ENCODE peak calls at places on chromosomes 16 and 17, in four cellular contexts. M, I, O and S are unnamed samples.

GRCh38 chr17:9291912-9292562 is 270.7 kb downstream of the NTN1 start:
- DNase-seq in O (peak), I (peak), M (peak), S (no peak)

GRCh38 chr17:47803751-47804150 is 17.8 kb downstream of the OSBPL7 start:
- DNase-seq in O (no peak), I (no peak), M (no peak), S (no peak)

GRCh38 chr17:75848523-75849303 is 4.5 kb upstream of the UNC13D start:
- DNase-seq in I (no peak), M (peak), O (peak), S (peak)

GRCh38 chr17:4542003-4542725 is 13.0 kb downstream of the MYBBP1A start:
- DNase-seq in M (no peak), O (no peak), I (no peak), S (no peak)

GRCh38 chr17:68993112-68993511 is 37.9 kb upstream of the ABCA8 start:
- DNase-seq in I (no peak), O (no peak), M (no peak), S (no peak)

GRCh38 chr16:84434800-84435199 is 66.5 kb downstream of the ATP2C2 start:
- DNase-seq in O (no peak), M (no peak), I (no peak), S (no peak)

GRCh38 chr16:58755989-58756649 is 22.0 kb upstream of the GOT2 start:
- DNase-seq in O (peak), I (peak), M (peak), S (peak)

GRCh38 chr16:21169249-21169981 is 10.9 kb downstream of the LDAF1 start:
- DNase-seq in M (peak), I (no peak), O (no peak), S (no peak)

GRCh38 chr17:32302860-32303649 is 37.4 kb downstream of the RHBDL3 start:
- DNase-seq in M (no peak), O (peak), I (no peak), S (no peak)

GRCh38 chr17:44314031-44314430 is 5.6 kb downstream of the RUNDC3A start:
- DNase-seq in M (no peak), O (no peak), I (no peak), S (no peak)

GRCh38 chr16:20956319-20956718 is 55.7 kb downstream of the LYRM1 start:
- DNase-seq in M (no peak), O (no peak), I (no peak), S (no peak)

GRCh38 chr16:64983226-64983625 is 138.6 kb downstream of the CDH11 start:
- DNase-seq in I (no peak), O (no peak), M (no peak), S (no peak)

GRCh38 chr17:60817187-60817586 is 139.5 kb downstream of the BCAS3 start:
- DNase-seq in O (no peak), I (no peak), M (no peak), S (no peak)

GRCh38 chr17:27360507-27360906 is 66.6 kb downstream of the WSB1 start:
- DNase-seq in M (peak), I (no peak), O (no peak), S (no peak)

GRCh38 chr16:68480084-68480995 is 32.0 kb upstream of the SMPD3 start:
- DNase-seq in O (no peak), I (no peak), M (no peak), S (no peak)

GRCh38 chr17:49715221-49715620 is 7.5 kb upstream of the SLC35B1 start:
- DNase-seq in O (no peak), I (no peak), M (no peak), S (no peak)

GRCh38 chr17:35666967-35667552 is 64.4 kb upstream of the RASL10B start:
- DNase-seq in M (no peak), I (no peak), O (peak), S (no peak)

GRCh38 chr17:29593546-29594440 is 861 bp downstream of the ANKRD13B start:
- DNase-seq in I (no peak), M (peak), O (no peak), S (no peak)

GRCh38 chr16:23509763-23510153 is 536 bp downstream of the GGA2 start:
- DNase-seq in M (peak), O (no peak), I (no peak), S (no peak)

GRCh38 chr17:79670537-79671386 is 59.9 kb upstream of the RBFOX3 start:
- DNase-seq in M (no peak), I (no peak), O (no peak), S (no peak)

GRCh38 chr17:60369727-60370126 is 22.2 kb downstream of the USP32 start:
- DNase-seq in I (no peak), M (no peak), O (no peak), S (no peak)

GRCh38 chr17:61057257-61057656 is 342.4 kb upstream of the TBX2 start:
- DNase-seq in I (no peak), M (no peak), O (no peak), S (no peak)

GRCh38 chr17:75031972-75032895 is 14.5 kb downstream of the ATP5PD start:
- DNase-seq in O (peak), I (peak), M (peak), S (peak)

GRCh38 chr17:79192503-79193500 is 118.2 kb downstream of the ENGASE start:
- DNase-seq in M (peak), I (no peak), O (no peak), S (no peak)

GRCh38 chr17:60321336-60322055 is 70.4 kb downstream of the USP32 start:
- DNase-seq in O (no peak), I (no peak), M (no peak), S (no peak)

GRCh38 chr16:65274576-65274975 is 152.7 kb upstream of the CDH11 start:
- DNase-seq in O (no peak), M (no peak), I (no peak), S (no peak)

GRCh38 chr16:85248857-85249256 is 136.6 kb upstream of the CIBAR2 start:
- DNase-seq in M (no peak), I (no peak), O (no peak), S (no peak)

GRCh38 chr17:31294839-31295488 is 2.1 kb downstream of the OMG start:
- DNase-seq in O (no peak), I (no peak), M (no peak), S (no peak)

GRCh38 chr16:53090591-53091507 is 36.1 kb downstream of the CHD9 start:
- DNase-seq in I (no peak), O (peak), M (no peak), S (no peak)

GRCh38 chr16:9092282-9092962 is 978 bp downstream of the HAPSTR1 start:
- DNase-seq in M (peak), I (no peak), O (peak), S (no peak)

GRCh38 chr17:49473900-49474751 is 21.0 kb upstream of the NGFR start:
- DNase-seq in O (peak), M (no peak), I (no peak), S (no peak)

GRCh38 chr17:77457572-77458201 is 316.9 kb downstream of the SEC14L1 start:
- DNase-seq in I (no peak), O (no peak), M (no peak), S (no peak)

GRCh38 chr17:74147436-74147835 is 56.0 kb upstream of the RPL38 start:
- DNase-seq in O (no peak), M (no peak), I (no peak), S (no peak)

GRCh38 chr16:84166796-84167695 is 19.8 kb downstream of the TAF1C start:
- DNase-seq in O (no peak), I (no peak), M (no peak), S (no peak)

GRCh38 chr17:4584125-4584834 is at the start of gene SMTNL2:
- DNase-seq in I (no peak), M (no peak), O (no peak), S (no peak)

GRCh38 chr17:50882851-50883250 is 16.7 kb upstream of the TOB1 start:
- DNase-seq in M (no peak), O (no peak), I (no peak), S (peak)

GRCh38 chr17:9016941-9017552 is 4.3 kb upstream of the NTN1 start:
- DNase-seq in I (no peak), O (no peak), M (no peak), S (no peak)

GRCh38 chr16:89945654-89946053 is 2.9 kb upstream of the DEF8 start:
- DNase-seq in M (no peak), O (no peak), I (no peak), S (no peak)
- TF ChIP-seq CTCF in M (peak), O (peak), I (no peak), S (no peak)

GRCh38 chr16:54936979-54937672 is 6.5 kb downstream of the IRX5 start:
- DNase-seq in M (no peak), I (no peak), O (no peak), S (no peak)
- TF ChIP-seq TCF7L2 in M (no peak), I (no peak), O (no peak), S (no peak)

GRCh38 chr17:57257213-57257873 is 1.0 kb downstream of the MSI2 start:
- DNase-seq in I (no peak), M (peak), O (no peak), S (no peak)
- TF ChIP-seq CTCF in I (no peak), M (no peak), O (no peak), S (no peak)

DNA sequence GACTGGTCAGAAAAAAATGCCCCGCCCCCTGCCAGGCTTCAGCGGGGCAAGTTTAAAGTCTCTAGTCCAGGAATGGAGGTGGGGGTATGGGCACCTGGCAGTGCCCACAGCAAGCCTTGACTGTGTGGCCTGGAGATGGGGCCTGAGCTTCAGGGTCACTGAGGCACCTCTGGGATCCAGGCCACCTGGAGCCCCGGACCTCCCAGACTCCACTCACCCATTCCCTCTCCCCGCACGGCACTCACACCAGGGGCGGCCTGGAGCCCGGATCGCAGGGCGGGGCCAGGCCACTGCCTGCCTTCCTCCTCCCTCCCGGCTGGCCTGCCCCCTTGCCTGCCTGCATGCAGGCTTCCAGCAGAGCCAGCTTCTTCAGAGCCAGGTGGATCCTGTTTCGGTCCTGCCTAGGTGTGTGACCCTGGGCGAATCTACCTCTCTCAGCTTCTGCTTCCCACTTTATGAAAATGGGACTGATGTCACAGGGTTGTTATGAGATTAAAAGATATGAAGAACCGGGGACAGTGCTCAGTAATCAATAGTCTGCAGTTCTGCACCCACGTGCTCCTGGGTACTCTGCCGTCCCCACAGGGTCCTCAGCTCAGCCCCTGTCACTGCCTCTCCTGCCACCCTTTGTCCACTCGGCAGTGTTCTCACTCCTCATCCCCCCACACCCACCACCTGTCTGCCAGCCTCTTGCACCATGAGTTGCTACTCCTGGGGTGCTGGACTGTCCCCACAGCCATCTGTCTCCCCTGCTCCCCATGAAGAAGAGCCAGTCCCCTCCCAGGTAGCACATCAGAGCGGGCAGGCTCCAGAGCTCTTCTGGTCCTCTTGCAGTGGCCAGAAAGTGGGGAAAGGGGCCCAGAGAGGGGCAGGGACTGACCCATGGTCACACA is 1.2 kb upstream of the TCAP start:
- DNase-seq in I (no peak), M (peak), O (peak), S (peak)
- TF ChIP-seq TCF7L2 in I (no peak), M (no peak), O (no peak), S (no peak)

DNA sequence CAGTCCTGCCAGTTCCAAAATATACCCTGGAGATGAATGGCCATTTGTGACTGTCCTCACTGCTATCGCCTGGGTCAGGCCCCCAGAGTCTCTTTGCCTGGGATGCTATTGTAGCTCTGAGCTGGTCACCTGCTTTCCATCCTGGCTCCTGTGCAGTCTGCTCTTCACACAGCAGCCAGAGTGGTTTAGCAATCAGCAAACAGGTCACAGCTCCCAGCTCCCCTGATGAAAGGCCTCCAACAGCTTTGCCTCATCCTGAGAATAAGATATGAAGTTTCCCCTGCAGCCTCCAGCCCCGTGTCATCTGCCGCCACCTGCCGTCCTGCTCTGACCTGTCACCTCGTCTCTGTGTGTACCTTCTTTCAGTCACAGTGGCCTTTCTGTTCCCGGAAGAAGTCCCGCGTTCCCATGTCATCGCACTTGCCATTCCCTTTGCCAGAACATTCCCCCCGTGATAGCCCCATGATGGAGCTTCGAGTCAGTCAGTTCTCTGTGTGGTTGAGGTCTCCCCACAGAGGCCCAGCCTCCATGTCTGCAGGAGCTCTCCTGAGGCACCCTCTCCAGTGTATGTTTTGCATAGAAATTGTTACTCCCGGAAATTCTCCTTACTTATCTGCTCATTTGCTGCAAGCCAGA is 281.5 kb downstream of the SNX29 start:
- DNase-seq in I (no peak), O (peak), M (peak), S (no peak)
- TF ChIP-seq CTCF in I (no peak), O (peak), M (peak), S (no peak)

DNA sequence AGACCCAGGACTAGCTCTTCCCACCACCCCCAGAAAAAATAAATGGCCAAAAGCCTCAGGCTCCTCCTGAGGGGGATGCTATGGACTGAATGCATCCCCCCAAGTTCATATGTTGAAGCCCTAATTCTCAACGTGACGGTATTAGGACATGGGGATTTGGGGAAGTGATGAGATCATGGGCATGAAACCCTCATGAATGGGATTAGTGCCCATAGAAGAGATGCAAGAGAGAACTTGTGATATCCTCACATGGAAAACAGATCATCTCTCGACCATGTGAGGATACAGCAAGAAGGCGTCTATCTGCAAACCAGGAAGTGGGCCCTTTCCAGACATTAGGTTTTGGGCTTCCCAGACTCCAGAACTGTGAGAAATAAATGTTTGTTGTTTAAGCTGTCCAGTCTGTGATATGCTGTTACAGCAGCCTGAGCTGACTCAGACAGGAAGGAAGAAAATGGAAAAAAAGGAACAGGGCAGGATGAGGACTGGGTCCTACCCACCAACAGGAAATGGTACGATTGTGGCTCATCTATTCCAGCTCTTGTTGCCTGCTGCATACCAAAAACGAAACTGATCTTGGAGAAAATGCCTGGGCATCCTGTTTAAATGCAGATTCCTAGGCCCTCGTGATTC is 21.9 kb upstream of the SSTR2 start:
- DNase-seq in I (no peak), O (no peak), M (no peak), S (no peak)
- TF ChIP-seq TCF7L2 in I (no peak), O (no peak), M (no peak), S (no peak)

DNA sequence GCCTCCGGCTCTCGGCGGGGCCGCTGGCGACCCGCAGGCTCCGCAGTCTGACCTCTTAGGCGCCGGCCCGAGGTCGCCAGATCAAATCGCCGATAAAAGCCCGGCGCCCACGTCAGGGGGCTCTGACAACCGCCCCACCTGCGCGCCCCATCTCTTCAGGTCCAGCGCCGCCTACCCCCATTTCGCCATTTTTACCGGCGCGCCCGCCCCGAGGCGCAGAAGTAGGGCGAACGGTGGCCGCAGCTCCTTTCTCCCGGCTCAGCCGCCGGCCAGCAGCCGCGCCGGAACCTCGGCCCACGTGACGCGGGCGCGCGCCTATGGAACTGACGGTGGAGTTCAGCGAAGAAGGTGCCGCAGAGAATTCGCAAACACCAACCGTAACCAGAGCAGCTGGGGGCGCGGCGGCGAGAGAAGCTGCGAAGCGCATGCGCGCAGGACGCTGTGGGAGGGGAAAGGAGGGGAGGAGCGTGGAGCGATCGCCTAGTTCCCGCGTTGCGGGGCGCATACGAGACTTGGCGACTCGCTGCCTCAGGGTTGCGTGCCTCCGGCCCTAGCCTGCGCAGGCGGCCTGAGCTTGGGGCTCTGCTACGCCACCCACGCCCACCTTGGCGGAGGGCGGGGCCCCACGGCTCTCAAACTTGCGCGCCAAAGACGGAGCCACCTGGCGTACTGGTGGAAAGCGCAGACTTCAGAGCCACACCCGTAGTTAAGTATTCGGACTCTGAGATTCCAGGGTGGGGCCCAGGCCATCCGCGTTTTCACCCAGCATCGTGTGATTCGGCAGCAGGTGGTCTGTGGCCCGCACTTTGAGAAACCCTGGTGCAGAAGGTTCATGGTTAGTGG is at the start of gene TRIM37:
- DNase-seq in I (peak), O (peak), M (peak), S (peak)
- TF ChIP-seq CTCF in I (no peak), O (peak), M (peak), S (peak)

GRCh38 chr17:57995076-57995956 is 7.3 kb upstream of the VEZF1 start:
- DNase-seq in I (peak), O (peak), M (peak), S (peak)

GRCh38 chr17:57997085-57997809 is 9.2 kb upstream of the VEZF1 start:
- DNase-seq in I (no peak), M (no peak), O (no peak), S (no peak)

GRCh38 chr17:57991537-57991936 is 3.5 kb upstream of the VEZF1 start:
- DNase-seq in I (no peak), O (no peak), M (peak), S (no peak)

GRCh38 chr17:57994436-57994835 is 6.4 kb upstream of the VEZF1 start:
- DNase-seq in O (no peak), M (no peak), I (no peak), S (no peak)

DNA sequence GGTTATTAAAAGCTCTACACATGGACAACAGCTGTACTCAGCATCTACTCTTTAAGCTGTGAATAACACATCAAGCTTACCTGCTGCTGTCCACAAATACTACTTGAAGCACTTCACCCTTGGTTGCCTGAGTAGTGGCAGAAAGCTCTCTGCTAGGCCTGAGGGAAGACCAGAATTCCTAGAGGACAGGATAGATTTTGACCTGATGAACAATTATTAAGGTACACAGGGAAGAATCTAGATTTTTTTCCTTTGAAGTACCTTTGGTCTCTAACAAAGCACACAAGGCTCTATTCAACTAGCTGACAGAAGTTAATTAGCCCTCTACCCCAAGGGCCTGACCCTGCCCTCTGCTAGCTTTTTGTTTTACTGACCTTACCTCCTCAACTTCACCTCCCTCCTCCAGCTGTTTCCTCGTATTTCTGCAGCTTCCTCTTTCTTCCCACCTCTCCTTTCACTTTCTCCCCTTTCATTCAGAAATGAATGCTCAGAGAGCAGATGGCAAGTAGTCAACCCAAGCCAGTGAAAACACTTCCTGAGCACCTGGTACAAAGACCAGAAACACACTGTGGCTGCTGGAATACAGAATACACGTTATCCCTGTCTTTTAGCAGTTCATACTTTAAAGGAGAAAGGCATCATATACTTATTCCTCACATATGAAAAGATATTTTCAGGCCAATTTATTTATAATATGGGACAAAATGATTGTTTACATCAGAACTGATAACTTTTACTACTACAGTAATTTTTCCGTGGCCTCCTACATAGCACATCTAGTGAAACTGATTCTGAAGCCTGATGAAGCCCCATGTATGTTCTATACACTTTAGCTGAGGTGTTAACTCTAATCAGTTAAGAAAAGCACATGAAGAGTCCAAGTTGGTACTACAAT is 5.7 kb upstream of the VEZF1 start:
- DNase-seq in O (peak), M (no peak), I (no peak), S (no peak)
- TF ChIP-seq TCF7L2 in O (no peak), M (no peak), I (peak), S (no peak)